ENCODE peak calls at places on chromosomes 13 and 19, in nine cellular contexts. D is NCI-H146; Y is pulmonary artery endothelial cell; W is GOT3; S is activated CD8-positive, alpha-beta memory T cell treated with anti-CD3 and anti-CD28 coated beads for 48 hours; X is T-helper 17 cell; F is tibial artery; U is stimulated activated CD8-positive, alpha-beta memory T cell treated with anti-CD3 and anti-CD28 coated beads, Interleukin-2, amount 100 ng/mL, for 1 hour; V is LHCN-M2. Q is an unnamed sample.
A peak's percentile ranks its signal among the peaks of the same experiment; 100 is the strongest.

GRCh38 chr19:52398091-52398461 is 427 bp downstream of the ZNF528 start:
- DNase-seq in U (no peak), S (no peak), Y (no peak), F (no peak), X (no peak), V (peak; percentile 13), D (peak; percentile 52), W (no peak), Q (peak; percentile 59)

GRCh38 chr19:13208131-13208963 is 58.1 kb downstream of the IER2 start:
- DNase-seq in W (no peak), V (peak; percentile 81), U (peak; percentile 35), Y (peak; percentile 47), F (peak; percentile 41), D (no peak), S (no peak), X (no peak), Q (peak; percentile 76)

GRCh38 chr19:17420267-17420924 is 549 bp downstream of the MVB12A start:
- DNase-seq in W (no peak), Y (no peak), U (no peak), S (no peak), F (peak; percentile 30), D (no peak), X (no peak), V (no peak), Q (peak; percentile 50)

GRCh38 chr19:45499196-45500180 is 1.2 kb downstream of the PPM1N start:
- DNase-seq in V (peak; percentile 26), W (no peak), D (peak; percentile 94), Y (no peak), F (peak; percentile 47), X (peak; percentile 48), U (no peak), S (peak; percentile 46), Q (peak; percentile 57)

GRCh38 chr19:54612428-54612827 is 17.9 kb upstream of the LILRB1 start:
- DNase-seq in D (no peak), U (no peak), W (no peak), F (no peak), Y (no peak), X (no peak), V (no peak), S (no peak), Q (no peak)

GRCh38 chr19:21474671-21475181 is 30.7 kb upstream of the ZNF429 start:
- DNase-seq in S (peak; percentile 56), Y (no peak), W (no peak), F (peak; percentile 45), U (peak; percentile 60), X (peak; percentile 44), D (no peak), V (no peak), Q (peak; percentile 72)

GRCh38 chr13:72953391-72953960 is 105.3 kb upstream of the KLF5 start:
- DNase-seq in U (no peak), X (no peak), Y (no peak), S (no peak), D (peak; percentile 30), V (no peak), W (no peak), F (no peak), Q (no peak)

GRCh38 chr13:75492389-75492788 is 10.4 kb upstream of the TBC1D4 start:
- DNase-seq in F (no peak), W (no peak), D (no peak), U (no peak), Y (no peak), X (no peak), S (no peak), V (peak; percentile 37), Q (peak; percentile 74)

GRCh38 chr13:110953416-110953815 is 38.5 kb upstream of the ANKRD10 start:
- DNase-seq in X (no peak), D (no peak), S (no peak), Y (no peak), W (no peak), U (no peak), V (no peak), F (no peak), Q (no peak)